ENCODE peak calls at places on chromosome 19, in ten cellular contexts. E, Q, H, J, D, R, Y, W, U and O are unnamed samples.

GRCh38 chr19:16078759-16079707 is 2.7 kb downstream of the TPM4 start:
- DNase-seq in H (peak), U (peak), J (no peak), D (no peak), W (peak), Q (peak), Y (peak), E (peak), R (peak), O (no peak)

GRCh38 chr19:799076-799881 is 2.0 kb downstream of the PTBP1 start:
- DNase-seq in D (no peak), R (no peak), J (no peak), E (peak), W (no peak), Q (no peak), Y (peak), H (peak), U (no peak), O (no peak)

GRCh38 chr19:30231408-30232318 is 140.5 kb upstream of the ZNF536 start:
- DNase-seq in U (no peak), W (no peak), J (no peak), E (no peak), D (no peak), H (no peak), R (no peak), Q (no peak), Y (no peak), O (no peak)

GRCh38 chr19:39970424-39970673 is 616 bp upstream of the PSMC4 start:
- DNase-seq in R (no peak), Q (no peak), Y (no peak), D (no peak), J (no peak), H (no peak), U (no peak), W (no peak), E (no peak), O (no peak)

GRCh38 chr19:19661675-19662251 is 1.7 kb downstream of the ATP13A1 start:
- DNase-seq in Q (peak), R (no peak), U (peak), H (no peak), W (peak), J (no peak), Y (peak), E (no peak), D (no peak), O (no peak)

GRCh38 chr19:16328824-16329482 is 4.3 kb downstream of the KLF2 start:
- DNase-seq in J (no peak), H (peak), U (no peak), R (no peak), D (no peak), Q (no peak), Y (no peak), E (no peak), W (no peak), O (no peak)

GRCh38 chr19:9342610-9343304 is 18.8 kb downstream of the ZNF559 start:
- DNase-seq in Y (no peak), J (no peak), R (no peak), Q (no peak), H (no peak), U (no peak), E (no peak), D (no peak), W (no peak), O (no peak)

GRCh38 chr19:38506723-38507550 is 73.4 kb downstream of the RYR1 start:
- DNase-seq in H (peak), Q (peak), U (peak), R (no peak), W (peak), D (peak), Y (peak), J (no peak), E (peak), O (peak)

GRCh38 chr19:35249848-35250711 is 1.3 kb downstream of the LSR start:
- DNase-seq in Q (no peak), Y (no peak), W (no peak), J (no peak), H (no peak), E (no peak), D (peak), R (no peak), U (no peak), O (peak)

GRCh38 chr19:8302734-8303133 is 5.4 kb downstream of the CD320 start:
- DNase-seq in Q (no peak), Y (no peak), E (no peak), R (no peak), W (no peak), U (no peak), J (no peak), D (no peak), H (no peak), O (peak)

GRCh38 chr19:36775768-36776167 is 3.2 kb upstream of the ZNF850 start:
- DNase-seq in D (no peak), E (no peak), W (no peak), Q (no peak), U (peak), J (no peak), Y (no peak), H (no peak), R (no peak), O (peak)

GRCh38 chr19:47186337-47187022 is 44.5 kb downstream of the BBC3 start:
- DNase-seq in Q (peak), E (no peak), R (no peak), J (peak), Y (no peak), D (no peak), U (no peak), W (peak), H (no peak), O (no peak)

GRCh38 chr19:47102561-47103135 is 10.9 kb downstream of the ZC3H4 start:
- DNase-seq in J (no peak), W (no peak), H (peak), Q (no peak), R (no peak), Y (no peak), U (no peak), D (no peak), E (no peak), O (no peak)

GRCh38 chr19:11581740-11582139 is 4.3 kb upstream of the ACP5 start:
- DNase-seq in Q (peak), D (no peak), U (no peak), J (no peak), E (no peak), R (no peak), W (no peak), Y (no peak), H (peak), O (no peak)

GRCh38 chr19:7393934-7394508 is 45.3 kb downstream of the ARHGEF18 start:
- DNase-seq in Y (no peak), J (no peak), Q (no peak), E (no peak), W (no peak), U (no peak), D (no peak), H (no peak), R (no peak), O (no peak)

GRCh38 chr19:2695288-2695866 is 7.1 kb downstream of the GNG7 start:
- DNase-seq in U (peak), D (no peak), Y (no peak), H (no peak), W (no peak), E (no peak), Q (no peak), R (no peak), J (no peak), O (no peak)

GRCh38 chr19:41616785-41617621 is 9.9 kb downstream of the CEACAM4 start:
- DNase-seq in U (no peak), Q (no peak), W (peak), D (no peak), H (peak), Y (peak), R (no peak), E (no peak), J (no peak), O (peak)

GRCh38 chr19:38059897-38060296 is 152.9 kb downstream of the SIPA1L3 start:
- DNase-seq in W (no peak), E (no peak), H (no peak), D (no peak), Y (no peak), U (no peak), J (no peak), Q (peak), R (no peak), O (no peak)

GRCh38 chr19:917323-918151 is at the start of gene KISS1R:
- DNase-seq in W (peak), J (no peak), D (no peak), E (no peak), Y (peak), U (no peak), R (peak), Q (no peak), H (peak), O (peak)

GRCh38 chr19:54325194-54325621 is 12.2 kb upstream of the LILRA5 start:
- DNase-seq in Q (peak), R (no peak), E (no peak), J (no peak), U (no peak), D (no peak), Y (peak), W (peak), H (peak), O (peak)

GRCh38 chr19:632228-633067 is 889 bp downstream of the POLRMT start:
- DNase-seq in Y (peak), H (peak), U (no peak), W (peak), Q (peak), R (peak), E (no peak), D (no peak), J (no peak), O (peak)